ENCODE peak calls at places on chromosomes 6 and 20, in six cellular contexts. X is ovary, D is tibial nerve, W is gastrocnemius medialis, I is adrenal gland, K is Peyer's patch. Z is an unnamed sample.

GRCh38 chr20:64131406-64131805 is 24.0 kb upstream of the NPBWR2 start:
- DNase-seq in X (no peak), D (no peak), W (no peak), I (peak), K (no peak), Z (peak)

GRCh38 chr6:44216677-44217331 is at the start of gene MYMX:
- DNase-seq in X (no peak), D (no peak), W (no peak), I (no peak), K (no peak), Z (no peak)

GRCh38 chr20:62840244-62841197 is 21.1 kb downstream of the TCFL5 start:
- DNase-seq in X (no peak), D (no peak), W (no peak), I (no peak), K (no peak), Z (no peak)

GRCh38 chr20:15328084-15328483 is 990.7 kb upstream of the FLRT3 start:
- DNase-seq in X (no peak), D (no peak), W (no peak), I (no peak), K (no peak), Z (no peak)

GRCh38 chr20:57079016-57080005 is 187.1 kb downstream of the BMP7 start:
- DNase-seq in X (no peak), D (no peak), W (no peak), I (no peak), K (no peak), Z (no peak)

GRCh38 chr20:33730946-33731692 is 677 bp upstream of the ZNF341 start:
- DNase-seq in X (no peak), D (no peak), W (no peak), I (no peak), K (no peak), Z (no peak)

GRCh38 chr20:41185013-41185757 is 47.8 kb downstream of the PLCG1 start:
- DNase-seq in X (no peak), D (peak), W (peak), I (peak), K (peak), Z (peak)

GRCh38 chr20:12824353-12824752 is 184.4 kb upstream of the SPTLC3 start:
- DNase-seq in X (no peak), D (no peak), W (no peak), I (no peak), K (no peak), Z (no peak)

GRCh38 chr6:104940881-104941693 is 15.8 kb upstream of the LIN28B start:
- DNase-seq in X (peak), D (no peak), W (no peak), I (no peak), K (no peak), Z (no peak)

GRCh38 chr20:33733654-33734576 is 2.1 kb downstream of the ZNF341 start:
- DNase-seq in X (peak), D (no peak), W (no peak), I (peak), K (peak), Z (no peak)

GRCh38 chr6:142842423-142843261 is 102.3 kb downstream of the HIVEP2 start:
- DNase-seq in X (no peak), D (no peak), W (no peak), I (no peak), K (no peak), Z (no peak)

GRCh38 chr20:57679113-57679512 is 30.7 kb downstream of the PMEPA1 start:
- DNase-seq in X (no peak), D (no peak), W (no peak), I (no peak), K (no peak), Z (no peak)

GRCh38 chr20:55094353-55094861 is 619.0 kb downstream of the DOK5 start:
- DNase-seq in X (no peak), D (no peak), W (no peak), I (no peak), K (no peak), Z (no peak)

GRCh38 chr6:44725070-44725469 is 337.6 kb downstream of the CDC5L start:
- DNase-seq in X (no peak), D (no peak), W (no peak), I (no peak), K (no peak), Z (peak)

GRCh38 chr20:63475209-63475608 is 2.8 kb upstream of the KCNQ2 start:
- DNase-seq in X (no peak), D (no peak), W (peak), I (peak), K (no peak), Z (no peak)

GRCh38 chr6:12709556-12709955 is 7.0 kb upstream of the PHACTR1 start:
- DNase-seq in X (no peak), D (no peak), W (no peak), I (no peak), K (no peak), Z (no peak)

GRCh38 chr20:42589976-42590639 is 599.6 kb downstream of the PTPRT start:
- DNase-seq in X (no peak), D (no peak), W (no peak), I (no peak), K (no peak), Z (no peak)

GRCh38 chr6:64483956-64484499 is 848.4 kb downstream of the PHF3 start:
- DNase-seq in X (no peak), D (no peak), W (no peak), I (no peak), K (no peak), Z (no peak)

GRCh38 chr20:18677126-18677525 is 89.3 kb downstream of the DTD1 start:
- DNase-seq in X (no peak), D (no peak), W (no peak), I (no peak), K (no peak), Z (no peak)

GRCh38 chr6:108831104-108831503 is 17.1 kb upstream of the ARMC2 start:
- DNase-seq in X (peak), D (no peak), W (no peak), I (no peak), K (no peak), Z (no peak)

GRCh38 chr6:34082816-34083215 is 63.1 kb downstream of the GRM4 start:
- DNase-seq in X (no peak), D (no peak), W (no peak), I (no peak), K (no peak), Z (no peak)

GRCh38 chr6:78589426-78589825 is 277.9 kb upstream of the IRAK1BP1 start:
- DNase-seq in X (no peak), D (no peak), W (no peak), I (no peak), K (no peak), Z (no peak)

GRCh38 chr6:81816387-81816786 is 63.9 kb upstream of the TENT5A start:
- DNase-seq in X (no peak), D (no peak), W (no peak), I (no peak), K (no peak), Z (no peak)

GRCh38 chr20:32539063-32539816 is 45.9 kb downstream of the NOL4L start:
- DNase-seq in X (no peak), D (no peak), W (no peak), I (no peak), K (no peak), Z (no peak)
- H3K4me3 ChIP-seq in X (no peak), D (no peak), W (no peak), I (no peak), K (no peak), Z (no peak)

GRCh38 chr20:31514154-31515071 is at the start of gene HM13:
- DNase-seq in X (peak), D (peak), W (peak), I (peak), K (peak), Z (peak)
- TF ChIP-seq POLR2A in X (peak), D (no peak), W (peak), I (peak), K (peak), Z (no peak)

GRCh38 chr20:1881240-1881835 is 13.9 kb upstream of the SIRPA start:
- DNase-seq in X (no peak), D (no peak), W (peak), I (peak), K (no peak), Z (no peak)
- TF ChIP-seq CTCF in X (no peak), D (no peak), W (no peak), I (no peak), K (no peak), Z (no peak)

GRCh38 chr6:154039231-154039842 is at the start of gene OPRM1:
- DNase-seq in X (peak), D (no peak), W (no peak), I (peak), K (no peak), Z (no peak)
- H3K4me3 ChIP-seq in X (no peak), D (no peak), W (no peak), I (no peak), K (no peak), Z (no peak)

GRCh38 chr6:32837651-32838113 is 857 bp downstream of the TAP2 start:
- DNase-seq in X (no peak), D (no peak), W (no peak), I (peak), K (no peak), Z (no peak)

GRCh38 chr6:32839356-32839755 is 817 bp upstream of the TAP2 start:
- DNase-seq in X (no peak), D (no peak), W (no peak), I (no peak), K (no peak), Z (no peak)

GRCh38 chr6:32836873-32837272 is 1.7 kb downstream of the TAP2 start:
- DNase-seq in X (no peak), D (no peak), W (no peak), I (no peak), K (no peak), Z (no peak)

GRCh38 chr6:32840604-32841246 is 2.2 kb upstream of the TAP2 start:
- DNase-seq in X (no peak), D (no peak), W (no peak), I (no peak), K (no peak), Z (no peak)

DNA sequence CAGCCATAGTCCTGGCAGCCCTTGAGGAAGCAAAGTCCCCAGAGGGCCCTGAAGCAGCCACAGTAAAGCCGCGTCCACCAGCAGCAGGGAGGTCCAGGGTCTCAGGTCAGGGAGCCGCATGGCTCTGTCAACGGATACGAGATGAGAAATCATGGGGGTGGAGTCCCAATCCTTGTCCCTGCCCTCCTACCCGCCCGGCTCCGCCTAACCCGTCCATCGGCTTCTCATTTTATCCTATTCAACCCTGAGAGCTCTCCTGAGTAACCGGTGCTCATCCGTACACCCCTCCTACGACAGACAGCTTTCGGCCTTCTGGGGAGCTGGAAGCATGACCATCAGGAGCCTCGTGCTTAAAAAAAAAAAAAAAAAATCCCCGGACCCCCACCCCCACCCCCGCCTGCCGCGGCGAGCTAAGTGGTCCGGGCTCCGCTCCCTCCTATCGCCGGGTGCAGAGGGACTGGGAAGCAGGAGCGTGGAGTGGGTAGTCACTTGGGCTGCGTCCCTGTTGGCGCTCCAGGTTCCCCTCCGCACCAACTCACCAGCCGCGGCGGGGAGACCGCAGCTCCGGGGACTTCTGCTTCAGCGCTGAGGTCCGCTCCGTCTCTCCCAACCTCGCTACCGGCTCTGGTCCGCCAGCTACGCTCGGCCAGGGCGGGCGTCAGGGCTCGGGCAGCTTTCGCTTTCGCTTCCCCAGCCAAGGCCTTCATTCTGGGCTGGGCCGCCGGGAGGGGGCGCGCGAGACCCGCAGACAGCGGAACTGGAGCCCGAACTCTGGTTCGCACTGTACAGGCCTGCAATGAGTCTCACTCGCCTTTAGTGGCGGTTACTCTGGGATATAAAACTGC is at the start of gene TAP2:
- DNase-seq in X (peak), D (peak), W (peak), I (peak), K (peak), Z (peak)
- TF ChIP-seq POLR2A in X (peak), D (peak), W (peak), I (no peak), K (peak), Z (no peak)

Z was measured in lower leg skin.